ENCODE peak calls at places on chromosome 6, in four cellular contexts. T is CD4-positive, alpha-beta T cell; F is OCI-LY7; M is caudate nucleus. K is an unnamed sample.

GRCh38 chr6:10312445-10312844 is 102.4 kb downstream of the TFAP2A start:
- DNase-seq in T (no peak), F (no peak), M (no peak), K (no peak)

GRCh38 chr6:33297956-33298772 is 578 bp downstream of the RGL2 start:
- DNase-seq in T (peak), F (peak), M (no peak), K (peak)

GRCh38 chr6:85418059-85418458 is 31.8 kb upstream of the NT5E start:
- DNase-seq in T (no peak), F (no peak), M (no peak), K (no peak)

GRCh38 chr6:4491501-4492260 is 284.5 kb upstream of the CDYL start:
- DNase-seq in T (no peak), F (no peak), M (no peak), K (peak)

GRCh38 chr6:136654086-136654485 is 103.9 kb upstream of the MAP7 start:
- DNase-seq in T (no peak), F (no peak), M (no peak), K (no peak)

GRCh38 chr6:158358450-158359077 is 46.3 kb downstream of the TULP4 start:
- DNase-seq in T (no peak), F (no peak), M (no peak), K (no peak)

GRCh38 chr6:113978084-113978675 is 7.2 kb upstream of the HDAC2 start:
- DNase-seq in T (no peak), F (no peak), M (no peak), K (no peak)

GRCh38 chr6:154888896-154889295 is 106.2 kb upstream of the TIAM2 start:
- DNase-seq in T (no peak), F (no peak), M (no peak), K (no peak)

GRCh38 chr6:116410945-116411623 is 40.3 kb downstream of the DSE start:
- DNase-seq in T (no peak), F (no peak), M (no peak), K (no peak)

GRCh38 chr6:142518126-142518525 is 216.3 kb downstream of the ADGRG6 start:
- DNase-seq in T (no peak), F (no peak), M (no peak), K (no peak)

GRCh38 chr6:143510991-143511891 is at the start of gene FUCA2:
- DNase-seq in T (peak), F (no peak), M (peak), K (peak)

GRCh38 chr6:4844108-4844507 is 67.9 kb downstream of the CDYL start:
- DNase-seq in T (no peak), F (no peak), M (no peak), K (no peak)

GRCh38 chr6:45706319-45706718 is 309.3 kb downstream of the CLIC5 start:
- DNase-seq in T (no peak), F (no peak), M (no peak), K (no peak)

GRCh38 chr6:14792118-14792955 is 453.5 kb upstream of the JARID2 start:
- DNase-seq in T (no peak), F (no peak), M (no peak), K (peak)

GRCh38 chr6:168060521-168060931 is 18.5 kb downstream of the FRMD1 start:
- DNase-seq in T (no peak), F (no peak), M (no peak), K (no peak)

GRCh38 chr6:45843848-45844521 is 171.7 kb downstream of the CLIC5 start:
- DNase-seq in T (no peak), F (no peak), M (no peak), K (no peak)

GRCh38 chr6:155678361-155678760 is 222.7 kb upstream of the NOX3 start:
- DNase-seq in T (no peak), F (no peak), M (no peak), K (no peak)

GRCh38 chr6:13923527-13924145 is 1.1 kb upstream of the RNF182 start:
- DNase-seq in T (no peak), F (no peak), M (no peak), K (no peak)

GRCh38 chr6:20162515-20162914 is 49.8 kb downstream of the MBOAT1 start:
- DNase-seq in T (no peak), F (no peak), M (no peak), K (no peak)

GRCh38 chr6:20159098-20159497 is 53.2 kb downstream of the MBOAT1 start:
- DNase-seq in T (no peak), F (no peak), M (no peak), K (no peak)

GRCh38 chr6:20158691-20159090 is 53.6 kb downstream of the MBOAT1 start:
- DNase-seq in T (no peak), F (no peak), M (no peak), K (no peak)

GRCh38 chr6:20160541-20161283 is 51.6 kb downstream of the MBOAT1 start:
- DNase-seq in T (no peak), F (no peak), M (no peak), K (no peak)

GRCh38 chr6:20159781-20160540 is 52.3 kb downstream of the MBOAT1 start:
- DNase-seq in T (no peak), F (no peak), M (no peak), K (no peak)
- H3K27ac ChIP-seq in T (no peak), F (no peak), M (peak), K (no peak)

GRCh38 chr6:6596929-6597328 is 8.4 kb downstream of the LY86 start:
- DNase-seq in T (no peak), F (no peak), M (no peak), K (no peak)
- H3K27ac ChIP-seq in T (no peak), F (no peak), M (no peak), K (no peak)

DNA sequence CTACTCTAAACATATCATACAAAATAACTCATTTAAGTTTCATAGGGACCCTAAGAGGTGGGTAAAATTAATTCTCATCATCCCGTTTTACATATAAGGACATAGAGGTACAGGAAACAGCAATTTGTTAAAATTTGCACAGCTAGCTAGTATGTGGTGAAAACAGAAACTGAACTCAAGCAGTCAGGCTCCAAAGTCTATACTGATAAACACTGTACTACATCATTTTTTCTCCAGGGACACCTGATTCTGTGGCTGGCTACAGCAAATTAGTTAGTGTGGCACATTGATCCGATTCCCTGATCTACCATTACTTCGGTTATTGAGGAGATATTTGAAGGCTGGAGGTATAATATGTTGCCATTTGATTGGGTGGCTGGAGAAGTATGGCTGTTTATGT is 36.2 kb upstream of the E2F3 start:
- DNase-seq in T (no peak), F (no peak), M (no peak), K (no peak)
- H3K27ac ChIP-seq in T (peak), F (no peak), M (no peak), K (no peak)

GRCh38 chr6:35108309-35108885 is 32.7 kb downstream of the TCP11 start:
- DNase-seq in T (no peak), F (no peak), M (no peak), K (no peak)
- H3K27ac ChIP-seq in T (no peak), F (no peak), M (no peak), K (no peak)

DNA sequence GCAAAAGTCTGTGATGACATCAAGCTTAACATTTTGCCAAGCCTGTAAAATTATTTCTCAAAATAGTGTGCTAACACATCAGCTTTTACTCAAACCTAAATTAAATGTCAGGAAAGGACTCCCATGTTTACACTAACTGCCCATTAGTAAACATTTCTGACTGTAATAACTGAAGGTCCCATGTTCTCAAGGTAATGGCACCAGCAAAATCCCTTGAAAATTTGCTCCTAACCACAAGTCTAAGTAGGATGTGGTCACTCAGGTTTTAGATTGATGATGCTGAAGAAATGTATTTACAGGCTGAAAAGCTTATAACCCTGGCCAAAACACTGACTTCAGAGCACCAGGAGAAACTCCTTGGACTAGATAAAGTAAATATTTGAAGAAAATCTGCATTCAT is 33.0 kb downstream of the BACH2 start:
- DNase-seq in T (no peak), F (no peak), M (no peak), K (no peak)
- H3K27ac ChIP-seq in T (no peak), F (no peak), M (no peak), K (no peak)

GRCh38 chr6:50815436-50816114 is 3.1 kb upstream of the TFAP2B start:
- DNase-seq in T (no peak), F (peak), M (no peak), K (no peak)

GRCh38 chr6:50818673-50819072 is at the start of gene TFAP2B:
- DNase-seq in T (no peak), F (no peak), M (no peak), K (no peak)

GRCh38 chr6:50816947-50817637 is 1.6 kb upstream of the TFAP2B start:
- DNase-seq in T (no peak), F (no peak), M (no peak), K (no peak)

GRCh38 chr6:50817638-50817950 is 1.1 kb upstream of the TFAP2B start:
- DNase-seq in T (no peak), F (no peak), M (no peak), K (no peak)

DNA sequence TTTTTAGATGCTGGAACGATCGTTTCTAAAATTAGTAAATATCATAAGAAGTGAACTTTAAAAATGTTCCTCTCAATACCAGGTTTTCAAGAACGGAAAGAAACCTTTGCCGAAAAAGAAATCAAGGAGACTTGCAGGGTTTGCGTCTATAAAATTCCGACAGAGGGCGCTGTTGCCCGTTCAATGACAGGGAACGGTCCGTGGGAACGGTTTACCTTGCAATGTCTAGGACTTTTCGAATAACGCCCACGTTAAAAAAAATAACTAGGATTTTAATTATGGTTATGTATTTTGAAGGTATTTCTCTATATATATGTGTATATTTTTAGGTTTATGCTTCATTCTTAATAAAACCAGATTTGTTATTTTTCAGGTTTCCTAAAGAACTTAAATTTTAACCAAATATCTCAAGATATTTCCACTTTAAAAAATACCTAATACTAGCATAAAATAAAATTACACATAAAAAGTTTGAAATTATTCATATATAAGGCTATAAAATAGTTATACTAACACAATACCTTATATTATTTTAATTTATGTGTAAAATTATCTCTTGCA is 2.5 kb upstream of the TFAP2B start:
- DNase-seq in T (peak), F (peak), M (peak), K (no peak)
- H3K27ac ChIP-seq in T (no peak), F (no peak), M (no peak), K (no peak)

K was measured in epithelial cell of prostate.